ENCODE peak calls at places on chromosomes 6 and 20, in eight cellular contexts. One of them, this sample, is unnamed.

GRCh38 chr6:158758464-158758863 is 60.7 kb downstream of the EZR start:
- DNase-seq in stimulated activated CD8-positive, alpha-beta memory T cell treated with anti-CD3 and anti-CD28 coated beads, Interleukin-12 subunit alpha, Interleukin-12 subunit beta, amount 100 ng/mL, for 1 hour: no peak
- DNase-seq in MV-4-11: no peak
- DNase-seq in OCI-M1: no peak
- DNase-seq in GM03348: no peak
- DNase-seq in NCI-H1436 treated with DMSO at 0.1 percent for 48 hours: no peak
- DNase-seq in ACHN: no peak
- DNase-seq in NCI-H2171 treated with DMSO at 0.1 percent for 48 hours: peak; percentile 99
- DNase-seq in this sample: no peak

GRCh38 chr6:159852877-159853276 is 37.9 kb upstream of the MAS1 start:
- DNase-seq in stimulated activated CD8-positive, alpha-beta memory T cell treated with anti-CD3 and anti-CD28 coated beads, Interleukin-12 subunit alpha, Interleukin-12 subunit beta, amount 100 ng/mL, for 1 hour: no peak
- DNase-seq in MV-4-11: peak; percentile 54
- DNase-seq in OCI-M1: peak; percentile 61
- DNase-seq in GM03348: peak; percentile 42
- DNase-seq in NCI-H1436 treated with DMSO at 0.1 percent for 48 hours: no peak
- DNase-seq in ACHN: peak; percentile 2
- DNase-seq in NCI-H2171 treated with DMSO at 0.1 percent for 48 hours: no peak
- DNase-seq in this sample: no peak

GRCh38 chr6:148611213-148611612 is 135.6 kb upstream of the UST start:
- DNase-seq in stimulated activated CD8-positive, alpha-beta memory T cell treated with anti-CD3 and anti-CD28 coated beads, Interleukin-12 subunit alpha, Interleukin-12 subunit beta, amount 100 ng/mL, for 1 hour: no peak
- DNase-seq in MV-4-11: no peak
- DNase-seq in OCI-M1: no peak
- DNase-seq in GM03348: peak; percentile 71
- DNase-seq in NCI-H1436 treated with DMSO at 0.1 percent for 48 hours: no peak
- DNase-seq in ACHN: no peak
- DNase-seq in NCI-H2171 treated with DMSO at 0.1 percent for 48 hours: no peak
- DNase-seq in this sample: no peak

GRCh38 chr6:136138003-136138402 is 112.1 kb downstream of the MTFR2 start:
- DNase-seq in stimulated activated CD8-positive, alpha-beta memory T cell treated with anti-CD3 and anti-CD28 coated beads, Interleukin-12 subunit alpha, Interleukin-12 subunit beta, amount 100 ng/mL, for 1 hour: no peak
- DNase-seq in MV-4-11: no peak
- DNase-seq in OCI-M1: no peak
- DNase-seq in GM03348: no peak
- DNase-seq in NCI-H1436 treated with DMSO at 0.1 percent for 48 hours: no peak
- DNase-seq in ACHN: no peak
- DNase-seq in NCI-H2171 treated with DMSO at 0.1 percent for 48 hours: no peak
- DNase-seq in this sample: no peak

GRCh38 chr6:37990762-37991525 is 171.4 kb downstream of the ZFAND3 start:
- DNase-seq in stimulated activated CD8-positive, alpha-beta memory T cell treated with anti-CD3 and anti-CD28 coated beads, Interleukin-12 subunit alpha, Interleukin-12 subunit beta, amount 100 ng/mL, for 1 hour: no peak
- DNase-seq in MV-4-11: no peak
- DNase-seq in OCI-M1: no peak
- DNase-seq in GM03348: peak; percentile 78
- DNase-seq in NCI-H1436 treated with DMSO at 0.1 percent for 48 hours: no peak
- DNase-seq in ACHN: peak; percentile 83
- DNase-seq in NCI-H2171 treated with DMSO at 0.1 percent for 48 hours: no peak
- DNase-seq in this sample: peak; percentile 70

GRCh38 chr6:39188577-39188976 is 40.7 kb downstream of the KCNK5 start:
- DNase-seq in stimulated activated CD8-positive, alpha-beta memory T cell treated with anti-CD3 and anti-CD28 coated beads, Interleukin-12 subunit alpha, Interleukin-12 subunit beta, amount 100 ng/mL, for 1 hour: no peak
- DNase-seq in MV-4-11: peak; percentile 39
- DNase-seq in OCI-M1: peak; percentile 27
- DNase-seq in GM03348: no peak
- DNase-seq in NCI-H1436 treated with DMSO at 0.1 percent for 48 hours: no peak
- DNase-seq in ACHN: no peak
- DNase-seq in NCI-H2171 treated with DMSO at 0.1 percent for 48 hours: no peak
- DNase-seq in this sample: no peak

GRCh38 chr20:37055276-37055675 is 40.5 kb downstream of the RBL1 start:
- DNase-seq in stimulated activated CD8-positive, alpha-beta memory T cell treated with anti-CD3 and anti-CD28 coated beads, Interleukin-12 subunit alpha, Interleukin-12 subunit beta, amount 100 ng/mL, for 1 hour: no peak
- DNase-seq in MV-4-11: no peak
- DNase-seq in OCI-M1: no peak
- DNase-seq in GM03348: no peak
- DNase-seq in NCI-H1436 treated with DMSO at 0.1 percent for 48 hours: no peak
- DNase-seq in ACHN: no peak
- DNase-seq in NCI-H2171 treated with DMSO at 0.1 percent for 48 hours: no peak
- DNase-seq in this sample: no peak

GRCh38 chr6:157990321-157991066 is 8.8 kb downstream of the SYNJ2 start:
- DNase-seq in stimulated activated CD8-positive, alpha-beta memory T cell treated with anti-CD3 and anti-CD28 coated beads, Interleukin-12 subunit alpha, Interleukin-12 subunit beta, amount 100 ng/mL, for 1 hour: no peak
- DNase-seq in MV-4-11: no peak
- DNase-seq in OCI-M1: no peak
- DNase-seq in GM03348: no peak
- DNase-seq in NCI-H1436 treated with DMSO at 0.1 percent for 48 hours: no peak
- DNase-seq in ACHN: no peak
- DNase-seq in NCI-H2171 treated with DMSO at 0.1 percent for 48 hours: peak; percentile 74
- DNase-seq in this sample: no peak

GRCh38 chr6:39561536-39562266 is 163.5 kb downstream of the KIF6 start:
- DNase-seq in stimulated activated CD8-positive, alpha-beta memory T cell treated with anti-CD3 and anti-CD28 coated beads, Interleukin-12 subunit alpha, Interleukin-12 subunit beta, amount 100 ng/mL, for 1 hour: no peak
- DNase-seq in MV-4-11: no peak
- DNase-seq in OCI-M1: no peak
- DNase-seq in GM03348: peak; percentile 36
- DNase-seq in NCI-H1436 treated with DMSO at 0.1 percent for 48 hours: no peak
- DNase-seq in ACHN: no peak
- DNase-seq in NCI-H2171 treated with DMSO at 0.1 percent for 48 hours: no peak
- DNase-seq in this sample: no peak

GRCh38 chr6:42110683-42111082 is 31.7 kb downstream of the C6orf132 start:
- DNase-seq in stimulated activated CD8-positive, alpha-beta memory T cell treated with anti-CD3 and anti-CD28 coated beads, Interleukin-12 subunit alpha, Interleukin-12 subunit beta, amount 100 ng/mL, for 1 hour: no peak
- DNase-seq in MV-4-11: no peak
- DNase-seq in OCI-M1: no peak
- DNase-seq in GM03348: no peak
- DNase-seq in NCI-H1436 treated with DMSO at 0.1 percent for 48 hours: no peak
- DNase-seq in ACHN: no peak
- DNase-seq in NCI-H2171 treated with DMSO at 0.1 percent for 48 hours: no peak
- DNase-seq in this sample: no peak

GRCh38 chr20:41531876-41532275 is 86.3 kb downstream of the CHD6 start:
- DNase-seq in stimulated activated CD8-positive, alpha-beta memory T cell treated with anti-CD3 and anti-CD28 coated beads, Interleukin-12 subunit alpha, Interleukin-12 subunit beta, amount 100 ng/mL, for 1 hour: no peak
- DNase-seq in MV-4-11: no peak
- DNase-seq in OCI-M1: no peak
- DNase-seq in GM03348: no peak
- DNase-seq in NCI-H1436 treated with DMSO at 0.1 percent for 48 hours: no peak
- DNase-seq in ACHN: no peak
- DNase-seq in NCI-H2171 treated with DMSO at 0.1 percent for 48 hours: no peak
- DNase-seq in this sample: no peak

GRCh38 chr20:16423311-16424212 is 149.7 kb downstream of the KIF16B start:
- DNase-seq in stimulated activated CD8-positive, alpha-beta memory T cell treated with anti-CD3 and anti-CD28 coated beads, Interleukin-12 subunit alpha, Interleukin-12 subunit beta, amount 100 ng/mL, for 1 hour: no peak
- DNase-seq in MV-4-11: no peak
- DNase-seq in OCI-M1: no peak
- DNase-seq in GM03348: no peak
- DNase-seq in NCI-H1436 treated with DMSO at 0.1 percent for 48 hours: no peak
- DNase-seq in ACHN: no peak
- DNase-seq in NCI-H2171 treated with DMSO at 0.1 percent for 48 hours: no peak
- DNase-seq in this sample: no peak

GRCh38 chr6:50353603-50354002 is 303.9 kb upstream of the DEFB112 start:
- DNase-seq in stimulated activated CD8-positive, alpha-beta memory T cell treated with anti-CD3 and anti-CD28 coated beads, Interleukin-12 subunit alpha, Interleukin-12 subunit beta, amount 100 ng/mL, for 1 hour: no peak
- DNase-seq in MV-4-11: no peak
- DNase-seq in OCI-M1: no peak
- DNase-seq in GM03348: no peak
- DNase-seq in NCI-H1436 treated with DMSO at 0.1 percent for 48 hours: no peak
- DNase-seq in ACHN: no peak
- DNase-seq in NCI-H2171 treated with DMSO at 0.1 percent for 48 hours: no peak
- DNase-seq in this sample: no peak

GRCh38 chr20:64244870-64245603 is 10.5 kb upstream of the PCMTD2 start:
- DNase-seq in stimulated activated CD8-positive, alpha-beta memory T cell treated with anti-CD3 and anti-CD28 coated beads, Interleukin-12 subunit alpha, Interleukin-12 subunit beta, amount 100 ng/mL, for 1 hour: no peak
- DNase-seq in MV-4-11: no peak
- DNase-seq in OCI-M1: no peak
- DNase-seq in GM03348: no peak
- DNase-seq in NCI-H1436 treated with DMSO at 0.1 percent for 48 hours: no peak
- DNase-seq in ACHN: no peak
- DNase-seq in NCI-H2171 treated with DMSO at 0.1 percent for 48 hours: no peak
- DNase-seq in this sample: no peak

GRCh38 chr6:165487950-165488349 is 175.1 kb downstream of the PDE10A start:
- DNase-seq in stimulated activated CD8-positive, alpha-beta memory T cell treated with anti-CD3 and anti-CD28 coated beads, Interleukin-12 subunit alpha, Interleukin-12 subunit beta, amount 100 ng/mL, for 1 hour: no peak
- DNase-seq in MV-4-11: no peak
- DNase-seq in OCI-M1: no peak
- DNase-seq in GM03348: no peak
- DNase-seq in NCI-H1436 treated with DMSO at 0.1 percent for 48 hours: no peak
- DNase-seq in ACHN: no peak
- DNase-seq in NCI-H2171 treated with DMSO at 0.1 percent for 48 hours: no peak
- DNase-seq in this sample: no peak

GRCh38 chr20:22438346-22438745 is 146.0 kb downstream of the FOXA2 start:
- DNase-seq in stimulated activated CD8-positive, alpha-beta memory T cell treated with anti-CD3 and anti-CD28 coated beads, Interleukin-12 subunit alpha, Interleukin-12 subunit beta, amount 100 ng/mL, for 1 hour: no peak
- DNase-seq in MV-4-11: no peak
- DNase-seq in OCI-M1: no peak
- DNase-seq in GM03348: no peak
- DNase-seq in NCI-H1436 treated with DMSO at 0.1 percent for 48 hours: no peak
- DNase-seq in ACHN: no peak
- DNase-seq in NCI-H2171 treated with DMSO at 0.1 percent for 48 hours: no peak
- DNase-seq in this sample: no peak

GRCh38 chr20:47872341-47872740 is 87.1 kb upstream of the SULF2 start:
- DNase-seq in stimulated activated CD8-positive, alpha-beta memory T cell treated with anti-CD3 and anti-CD28 coated beads, Interleukin-12 subunit alpha, Interleukin-12 subunit beta, amount 100 ng/mL, for 1 hour: no peak
- DNase-seq in MV-4-11: no peak
- DNase-seq in OCI-M1: no peak
- DNase-seq in GM03348: no peak
- DNase-seq in NCI-H1436 treated with DMSO at 0.1 percent for 48 hours: no peak
- DNase-seq in ACHN: no peak
- DNase-seq in NCI-H2171 treated with DMSO at 0.1 percent for 48 hours: no peak
- DNase-seq in this sample: no peak

GRCh38 chr20:37902504-37903313 is at the start of gene VSTM2L:
- DNase-seq in stimulated activated CD8-positive, alpha-beta memory T cell treated with anti-CD3 and anti-CD28 coated beads, Interleukin-12 subunit alpha, Interleukin-12 subunit beta, amount 100 ng/mL, for 1 hour: no peak
- DNase-seq in MV-4-11: no peak
- DNase-seq in OCI-M1: no peak
- DNase-seq in GM03348: peak; percentile 87
- DNase-seq in NCI-H1436 treated with DMSO at 0.1 percent for 48 hours: no peak
- DNase-seq in ACHN: peak; percentile 32
- DNase-seq in NCI-H2171 treated with DMSO at 0.1 percent for 48 hours: peak; percentile 47
- DNase-seq in this sample: no peak

GRCh38 chr6:10146723-10147451 is 268.0 kb downstream of the TFAP2A start:
- DNase-seq in stimulated activated CD8-positive, alpha-beta memory T cell treated with anti-CD3 and anti-CD28 coated beads, Interleukin-12 subunit alpha, Interleukin-12 subunit beta, amount 100 ng/mL, for 1 hour: no peak
- DNase-seq in MV-4-11: peak; percentile 30
- DNase-seq in OCI-M1: peak; percentile 78
- DNase-seq in GM03348: peak; percentile 65
- DNase-seq in NCI-H1436 treated with DMSO at 0.1 percent for 48 hours: no peak
- DNase-seq in ACHN: peak; percentile 2
- DNase-seq in NCI-H2171 treated with DMSO at 0.1 percent for 48 hours: peak; percentile 13
- DNase-seq in this sample: no peak

GRCh38 chr6:123380257-123380656 is 256.5 kb downstream of the TRDN start:
- DNase-seq in stimulated activated CD8-positive, alpha-beta memory T cell treated with anti-CD3 and anti-CD28 coated beads, Interleukin-12 subunit alpha, Interleukin-12 subunit beta, amount 100 ng/mL, for 1 hour: no peak
- DNase-seq in MV-4-11: no peak
- DNase-seq in OCI-M1: peak; percentile 95
- DNase-seq in GM03348: peak; percentile 7
- DNase-seq in NCI-H1436 treated with DMSO at 0.1 percent for 48 hours: peak; percentile 48
- DNase-seq in ACHN: peak; percentile 39
- DNase-seq in NCI-H2171 treated with DMSO at 0.1 percent for 48 hours: peak; percentile 76
- DNase-seq in this sample: no peak

GRCh38 chr20:24792641-24793495 is 156.2 kb upstream of the CST7 start:
- DNase-seq in stimulated activated CD8-positive, alpha-beta memory T cell treated with anti-CD3 and anti-CD28 coated beads, Interleukin-12 subunit alpha, Interleukin-12 subunit beta, amount 100 ng/mL, for 1 hour: no peak
- DNase-seq in MV-4-11: no peak
- DNase-seq in OCI-M1: no peak
- DNase-seq in GM03348: no peak
- DNase-seq in NCI-H1436 treated with DMSO at 0.1 percent for 48 hours: no peak
- DNase-seq in ACHN: no peak
- DNase-seq in NCI-H2171 treated with DMSO at 0.1 percent for 48 hours: no peak
- DNase-seq in this sample: no peak

GRCh38 chr6:43953794-43954310 is 173.4 kb downstream of the MRPL14 start:
- DNase-seq in stimulated activated CD8-positive, alpha-beta memory T cell treated with anti-CD3 and anti-CD28 coated beads, Interleukin-12 subunit alpha, Interleukin-12 subunit beta, amount 100 ng/mL, for 1 hour: no peak
- DNase-seq in MV-4-11: no peak
- DNase-seq in OCI-M1: no peak
- DNase-seq in GM03348: no peak
- DNase-seq in NCI-H1436 treated with DMSO at 0.1 percent for 48 hours: no peak
- DNase-seq in ACHN: no peak
- DNase-seq in NCI-H2171 treated with DMSO at 0.1 percent for 48 hours: no peak
- DNase-seq in this sample: no peak

GRCh38 chr6:12548526-12548925 is 168.0 kb upstream of the PHACTR1 start:
- DNase-seq in stimulated activated CD8-positive, alpha-beta memory T cell treated with anti-CD3 and anti-CD28 coated beads, Interleukin-12 subunit alpha, Interleukin-12 subunit beta, amount 100 ng/mL, for 1 hour: no peak
- DNase-seq in MV-4-11: no peak
- DNase-seq in OCI-M1: no peak
- DNase-seq in GM03348: peak; percentile 81
- DNase-seq in NCI-H1436 treated with DMSO at 0.1 percent for 48 hours: no peak
- DNase-seq in ACHN: no peak
- DNase-seq in NCI-H2171 treated with DMSO at 0.1 percent for 48 hours: no peak
- DNase-seq in this sample: no peak

GRCh38 chr6:148790404-148790803 is 43.6 kb downstream of the UST start:
- DNase-seq in stimulated activated CD8-positive, alpha-beta memory T cell treated with anti-CD3 and anti-CD28 coated beads, Interleukin-12 subunit alpha, Interleukin-12 subunit beta, amount 100 ng/mL, for 1 hour: no peak
- DNase-seq in MV-4-11: no peak
- DNase-seq in OCI-M1: no peak
- DNase-seq in GM03348: no peak
- DNase-seq in NCI-H1436 treated with DMSO at 0.1 percent for 48 hours: no peak
- DNase-seq in ACHN: no peak
- DNase-seq in NCI-H2171 treated with DMSO at 0.1 percent for 48 hours: no peak
- DNase-seq in this sample: no peak

GRCh38 chr6:127092486-127092885 is 26.0 kb upstream of the RSPO3 start:
- DNase-seq in stimulated activated CD8-positive, alpha-beta memory T cell treated with anti-CD3 and anti-CD28 coated beads, Interleukin-12 subunit alpha, Interleukin-12 subunit beta, amount 100 ng/mL, for 1 hour: no peak
- DNase-seq in MV-4-11: no peak
- DNase-seq in OCI-M1: no peak
- DNase-seq in GM03348: peak; percentile 21
- DNase-seq in NCI-H1436 treated with DMSO at 0.1 percent for 48 hours: no peak
- DNase-seq in ACHN: no peak
- DNase-seq in NCI-H2171 treated with DMSO at 0.1 percent for 48 hours: no peak
- DNase-seq in this sample: no peak

GRCh38 chr20:13851279-13851678 is 66.5 kb downstream of the NDUFAF5 start:
- DNase-seq in stimulated activated CD8-positive, alpha-beta memory T cell treated with anti-CD3 and anti-CD28 coated beads, Interleukin-12 subunit alpha, Interleukin-12 subunit beta, amount 100 ng/mL, for 1 hour: no peak
- DNase-seq in MV-4-11: no peak
- DNase-seq in OCI-M1: no peak
- DNase-seq in GM03348: no peak
- DNase-seq in NCI-H1436 treated with DMSO at 0.1 percent for 48 hours: no peak
- DNase-seq in ACHN: no peak
- DNase-seq in NCI-H2171 treated with DMSO at 0.1 percent for 48 hours: no peak
- DNase-seq in this sample: no peak

GRCh38 chr6:5782783-5783567 is 223.8 kb downstream of the NRN1 start:
- DNase-seq in stimulated activated CD8-positive, alpha-beta memory T cell treated with anti-CD3 and anti-CD28 coated beads, Interleukin-12 subunit alpha, Interleukin-12 subunit beta, amount 100 ng/mL, for 1 hour: no peak
- DNase-seq in MV-4-11: no peak
- DNase-seq in OCI-M1: no peak
- DNase-seq in GM03348: peak; percentile 32
- DNase-seq in NCI-H1436 treated with DMSO at 0.1 percent for 48 hours: no peak
- DNase-seq in ACHN: no peak
- DNase-seq in NCI-H2171 treated with DMSO at 0.1 percent for 48 hours: peak; percentile 84
- DNase-seq in this sample: no peak

GRCh38 chr20:62201173-62202082 is 18.6 kb downstream of the MTG2 start:
- DNase-seq in stimulated activated CD8-positive, alpha-beta memory T cell treated with anti-CD3 and anti-CD28 coated beads, Interleukin-12 subunit alpha, Interleukin-12 subunit beta, amount 100 ng/mL, for 1 hour: no peak
- DNase-seq in MV-4-11: no peak
- DNase-seq in OCI-M1: no peak
- DNase-seq in GM03348: no peak
- DNase-seq in NCI-H1436 treated with DMSO at 0.1 percent for 48 hours: no peak
- DNase-seq in ACHN: no peak
- DNase-seq in NCI-H2171 treated with DMSO at 0.1 percent for 48 hours: peak; percentile 51
- DNase-seq in this sample: no peak

GRCh38 chr6:157884756-157885155 is 61.7 kb downstream of the SNX9 start:
- DNase-seq in stimulated activated CD8-positive, alpha-beta memory T cell treated with anti-CD3 and anti-CD28 coated beads, Interleukin-12 subunit alpha, Interleukin-12 subunit beta, amount 100 ng/mL, for 1 hour: no peak
- DNase-seq in MV-4-11: no peak
- DNase-seq in OCI-M1: no peak
- DNase-seq in GM03348: no peak
- DNase-seq in NCI-H1436 treated with DMSO at 0.1 percent for 48 hours: no peak
- DNase-seq in ACHN: no peak
- DNase-seq in NCI-H2171 treated with DMSO at 0.1 percent for 48 hours: no peak
- DNase-seq in this sample: no peak

GRCh38 chr20:50931048-50931305 is 260 bp downstream of the ADNP start:
- DNase-seq in stimulated activated CD8-positive, alpha-beta memory T cell treated with anti-CD3 and anti-CD28 coated beads, Interleukin-12 subunit alpha, Interleukin-12 subunit beta, amount 100 ng/mL, for 1 hour: no peak
- DNase-seq in MV-4-11: no peak
- DNase-seq in OCI-M1: no peak
- DNase-seq in GM03348: no peak
- DNase-seq in NCI-H1436 treated with DMSO at 0.1 percent for 48 hours: no peak
- DNase-seq in ACHN: no peak
- DNase-seq in NCI-H2171 treated with DMSO at 0.1 percent for 48 hours: no peak
- DNase-seq in this sample: no peak

GRCh38 chr20:58102252-58102651 is 126.2 kb downstream of the ANKRD60 start:
- DNase-seq in stimulated activated CD8-positive, alpha-beta memory T cell treated with anti-CD3 and anti-CD28 coated beads, Interleukin-12 subunit alpha, Interleukin-12 subunit beta, amount 100 ng/mL, for 1 hour: no peak
- DNase-seq in MV-4-11: no peak
- DNase-seq in OCI-M1: no peak
- DNase-seq in GM03348: no peak
- DNase-seq in NCI-H1436 treated with DMSO at 0.1 percent for 48 hours: no peak
- DNase-seq in ACHN: no peak
- DNase-seq in NCI-H2171 treated with DMSO at 0.1 percent for 48 hours: no peak
- DNase-seq in this sample: no peak

GRCh38 chr20:8330785-8331699 is 199.0 kb downstream of the PLCB1 start:
- DNase-seq in stimulated activated CD8-positive, alpha-beta memory T cell treated with anti-CD3 and anti-CD28 coated beads, Interleukin-12 subunit alpha, Interleukin-12 subunit beta, amount 100 ng/mL, for 1 hour: no peak
- DNase-seq in MV-4-11: peak; percentile 1
- DNase-seq in OCI-M1: no peak
- DNase-seq in GM03348: no peak
- DNase-seq in NCI-H1436 treated with DMSO at 0.1 percent for 48 hours: no peak
- DNase-seq in ACHN: peak; percentile 74
- DNase-seq in NCI-H2171 treated with DMSO at 0.1 percent for 48 hours: peak; percentile 39
- DNase-seq in this sample: peak; percentile 72

GRCh38 chr20:61728326-61728725 is 337.4 kb downstream of the TAF4 start:
- DNase-seq in stimulated activated CD8-positive, alpha-beta memory T cell treated with anti-CD3 and anti-CD28 coated beads, Interleukin-12 subunit alpha, Interleukin-12 subunit beta, amount 100 ng/mL, for 1 hour: no peak
- DNase-seq in MV-4-11: no peak
- DNase-seq in OCI-M1: no peak
- DNase-seq in GM03348: no peak
- DNase-seq in NCI-H1436 treated with DMSO at 0.1 percent for 48 hours: no peak
- DNase-seq in ACHN: no peak
- DNase-seq in NCI-H2171 treated with DMSO at 0.1 percent for 48 hours: no peak
- DNase-seq in this sample: no peak

GRCh38 chr6:167678102-167679101 is 148.3 kb upstream of the AFDN start:
- DNase-seq in stimulated activated CD8-positive, alpha-beta memory T cell treated with anti-CD3 and anti-CD28 coated beads, Interleukin-12 subunit alpha, Interleukin-12 subunit beta, amount 100 ng/mL, for 1 hour: no peak
- DNase-seq in MV-4-11: no peak
- DNase-seq in OCI-M1: no peak
- DNase-seq in GM03348: no peak
- DNase-seq in NCI-H1436 treated with DMSO at 0.1 percent for 48 hours: no peak
- DNase-seq in ACHN: no peak
- DNase-seq in NCI-H2171 treated with DMSO at 0.1 percent for 48 hours: peak; percentile 54
- DNase-seq in this sample: no peak